ENCODE peak calls at places on chromosomes 3 and 15, in seven cellular contexts. One of them, this sample, is unnamed. For H3K27me3, the result is how much of the 10 kb centered on the place peaks cover.

GRCh38 chr3:197490098-197490497 is 65.7 kb downstream of the BDH1 start:
- DNase-seq in tibial artery: no peak
- DNase-seq in lower lobe of right lung: peak
- DNase-seq in breast epithelium: no peak
- DNase-seq in pancreas: no peak
- DNase-seq in thoracic aorta: no peak
- DNase-seq in psoas muscle: no peak
- DNase-seq in this sample: peak

GRCh38 chr3:37996785-37997301 is 6.3 kb downstream of the VILL start:
- DNase-seq in tibial artery: peak
- DNase-seq in lower lobe of right lung: peak
- DNase-seq in breast epithelium: peak
- DNase-seq in pancreas: peak
- DNase-seq in thoracic aorta: no peak
- DNase-seq in psoas muscle: peak
- DNase-seq in this sample: no peak

GRCh38 chr3:31562525-31562924 is 29.8 kb downstream of the STT3B start:
- DNase-seq in tibial artery: no peak
- DNase-seq in lower lobe of right lung: peak
- DNase-seq in breast epithelium: no peak
- DNase-seq in pancreas: no peak
- DNase-seq in thoracic aorta: no peak
- DNase-seq in psoas muscle: no peak
- DNase-seq in this sample: no peak

GRCh38 chr3:32177702-32178198 is 60.7 kb upstream of the CMTM8 start:
- DNase-seq in tibial artery: peak
- DNase-seq in lower lobe of right lung: no peak
- DNase-seq in breast epithelium: no peak
- DNase-seq in pancreas: peak
- DNase-seq in thoracic aorta: no peak
- DNase-seq in psoas muscle: no peak
- DNase-seq in this sample: no peak

GRCh38 chr15:98025237-98025636 is 64.7 kb downstream of the ARRDC4 start:
- DNase-seq in tibial artery: no peak
- DNase-seq in lower lobe of right lung: no peak
- DNase-seq in breast epithelium: no peak
- DNase-seq in pancreas: no peak
- DNase-seq in thoracic aorta: no peak
- DNase-seq in psoas muscle: no peak
- DNase-seq in this sample: peak

GRCh38 chr15:44775923-44776322 is 39.6 kb downstream of the TRIM69 start:
- DNase-seq in tibial artery: no peak
- DNase-seq in lower lobe of right lung: no peak
- DNase-seq in breast epithelium: no peak
- DNase-seq in pancreas: no peak
- DNase-seq in thoracic aorta: no peak
- DNase-seq in psoas muscle: no peak
- DNase-seq in this sample: no peak

GRCh38 chr15:68201879-68202261 is 3.3 kb downstream of the CALML4 start:
- DNase-seq in tibial artery: no peak
- DNase-seq in lower lobe of right lung: no peak
- DNase-seq in breast epithelium: no peak
- DNase-seq in pancreas: no peak
- DNase-seq in thoracic aorta: no peak
- DNase-seq in psoas muscle: no peak
- DNase-seq in this sample: no peak

GRCh38 chr3:135982922-135983581 is 17.5 kb downstream of the PPP2R3A start:
- DNase-seq in tibial artery: no peak
- DNase-seq in lower lobe of right lung: no peak
- DNase-seq in breast epithelium: no peak
- DNase-seq in pancreas: no peak
- DNase-seq in thoracic aorta: no peak
- DNase-seq in psoas muscle: no peak
- DNase-seq in this sample: no peak

GRCh38 chr3:23594897-23595670 is 210.7 kb upstream of the UBE2E1 start:
- DNase-seq in tibial artery: no peak
- DNase-seq in lower lobe of right lung: no peak
- DNase-seq in breast epithelium: no peak
- DNase-seq in pancreas: no peak
- DNase-seq in thoracic aorta: no peak
- DNase-seq in psoas muscle: no peak
- DNase-seq in this sample: no peak

GRCh38 chr3:134449277-134449676 is 36.5 kb downstream of the ANAPC13 start:
- DNase-seq in tibial artery: peak
- DNase-seq in lower lobe of right lung: no peak
- DNase-seq in breast epithelium: no peak
- DNase-seq in pancreas: no peak
- DNase-seq in thoracic aorta: no peak
- DNase-seq in psoas muscle: no peak
- DNase-seq in this sample: no peak

GRCh38 chr15:78065284-78065872 is 12.1 kb downstream of the TBC1D2B start:
- DNase-seq in tibial artery: peak
- DNase-seq in lower lobe of right lung: peak
- DNase-seq in breast epithelium: no peak
- DNase-seq in pancreas: no peak
- DNase-seq in thoracic aorta: no peak
- DNase-seq in psoas muscle: peak
- DNase-seq in this sample: peak

GRCh38 chr3:123678108-123678511 is 93.3 kb upstream of the HACD2 start:
- DNase-seq in tibial artery: no peak
- DNase-seq in lower lobe of right lung: no peak
- DNase-seq in breast epithelium: no peak
- DNase-seq in pancreas: no peak
- DNase-seq in thoracic aorta: no peak
- DNase-seq in psoas muscle: no peak
- DNase-seq in this sample: peak

GRCh38 chr3:12227833-12228232 is 61.0 kb upstream of the PPARG start:
- DNase-seq in tibial artery: no peak
- DNase-seq in lower lobe of right lung: no peak
- DNase-seq in breast epithelium: no peak
- DNase-seq in pancreas: no peak
- DNase-seq in thoracic aorta: no peak
- DNase-seq in psoas muscle: no peak
- DNase-seq in this sample: peak

DNA sequence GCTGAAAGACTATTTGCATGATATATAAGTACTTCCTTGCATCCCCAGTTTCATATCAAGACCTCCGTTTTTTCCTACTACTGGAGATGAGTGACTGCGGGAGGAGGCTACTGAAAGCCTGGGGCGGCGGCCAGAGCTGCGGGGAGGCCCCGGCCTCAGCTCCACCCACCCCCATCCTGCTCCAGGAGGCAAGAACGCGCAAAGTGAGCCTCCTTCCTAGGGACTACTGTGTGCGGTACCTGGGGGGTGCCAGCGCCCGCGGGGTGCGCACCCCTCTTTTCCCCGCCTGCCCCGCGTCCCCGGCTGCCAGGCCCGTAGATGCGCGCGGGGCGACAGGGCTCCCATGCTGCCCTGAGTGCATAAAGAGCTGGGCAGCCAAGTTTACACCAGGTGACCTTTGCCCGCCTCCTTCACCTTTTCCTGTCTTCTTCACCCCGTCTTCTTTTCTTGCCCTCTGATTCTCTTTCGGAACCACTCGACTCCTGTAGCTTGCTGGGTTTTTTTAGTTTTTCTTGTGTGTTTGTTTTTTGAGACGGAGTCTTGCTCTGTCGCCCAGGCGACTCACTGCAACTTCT is 2.5 kb upstream of the USF3 start:
- DNase-seq in tibial artery: no peak
- DNase-seq in lower lobe of right lung: peak
- DNase-seq in breast epithelium: no peak
- DNase-seq in pancreas: peak
- DNase-seq in thoracic aorta: no peak
- DNase-seq in psoas muscle: no peak
- DNase-seq in this sample: no peak
- H3K4me3 ChIP-seq in tibial artery: peak
- H3K4me3 ChIP-seq in lower lobe of right lung: peak
- H3K4me3 ChIP-seq in breast epithelium: peak
- H3K4me3 ChIP-seq in pancreas: peak
- H3K4me3 ChIP-seq in thoracic aorta: peak
- H3K4me3 ChIP-seq in psoas muscle: peak
- H3K4me3 ChIP-seq in this sample: no peak

GRCh38 chr3:191047930-191048329 is 151.1 kb upstream of the OSTN start:
- DNase-seq in tibial artery: no peak
- DNase-seq in lower lobe of right lung: no peak
- DNase-seq in breast epithelium: no peak
- DNase-seq in pancreas: no peak
- DNase-seq in thoracic aorta: no peak
- DNase-seq in psoas muscle: no peak
- DNase-seq in this sample: no peak

DNA sequence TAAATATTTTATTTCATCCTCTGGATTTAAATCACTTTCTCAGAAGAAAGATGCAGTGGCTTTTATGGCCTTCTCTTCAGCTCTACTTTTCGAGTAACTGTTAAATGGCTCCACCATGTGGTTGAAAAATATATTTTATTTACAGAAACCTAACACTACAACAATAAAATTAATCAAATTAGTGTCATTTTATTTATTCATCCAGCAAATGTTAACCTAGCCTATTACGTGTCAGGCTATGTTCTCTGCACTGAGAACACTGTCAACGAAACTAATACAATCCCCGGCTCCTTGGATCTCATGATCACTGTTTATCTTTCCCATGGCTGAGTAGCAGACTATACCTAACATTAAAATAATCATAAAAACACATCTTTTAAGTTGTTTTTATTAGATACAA is 148.0 kb upstream of the OSTN start:
- DNase-seq in tibial artery: no peak
- DNase-seq in lower lobe of right lung: no peak
- DNase-seq in breast epithelium: no peak
- DNase-seq in pancreas: no peak
- DNase-seq in thoracic aorta: no peak
- DNase-seq in psoas muscle: no peak
- DNase-seq in this sample: no peak
- TF ChIP-seq CTCF in tibial artery: peak
- TF ChIP-seq CTCF in lower lobe of right lung: peak
- TF ChIP-seq CTCF in breast epithelium: peak
- TF ChIP-seq CTCF in pancreas: peak
- TF ChIP-seq CTCF in thoracic aorta: peak
- TF ChIP-seq CTCF in psoas muscle: peak
- TF ChIP-seq CTCF in this sample: peak

GRCh38 chr3:18438586-18438985 is 13.4 kb upstream of the SATB1 start:
- DNase-seq in tibial artery: no peak
- DNase-seq in lower lobe of right lung: no peak
- DNase-seq in breast epithelium: no peak
- DNase-seq in pancreas: no peak
- DNase-seq in thoracic aorta: no peak
- DNase-seq in psoas muscle: no peak
- DNase-seq in this sample: no peak

GRCh38 chr3:18439281-18439680 is 14.1 kb upstream of the SATB1 start:
- DNase-seq in tibial artery: no peak
- DNase-seq in lower lobe of right lung: no peak
- DNase-seq in breast epithelium: no peak
- DNase-seq in pancreas: no peak
- DNase-seq in thoracic aorta: no peak
- DNase-seq in psoas muscle: no peak
- DNase-seq in this sample: no peak

GRCh38 chr3:18441521-18441920 is 16.4 kb upstream of the SATB1 start:
- DNase-seq in tibial artery: no peak
- DNase-seq in lower lobe of right lung: no peak
- DNase-seq in breast epithelium: no peak
- DNase-seq in pancreas: no peak
- DNase-seq in thoracic aorta: no peak
- DNase-seq in psoas muscle: no peak
- DNase-seq in this sample: no peak

GRCh38 chr3:18442743-18443669 is 17.9 kb upstream of the SATB1 start:
- DNase-seq in tibial artery: no peak
- DNase-seq in lower lobe of right lung: no peak
- DNase-seq in breast epithelium: no peak
- DNase-seq in pancreas: no peak
- DNase-seq in thoracic aorta: no peak
- DNase-seq in psoas muscle: no peak
- DNase-seq in this sample: no peak

DNA sequence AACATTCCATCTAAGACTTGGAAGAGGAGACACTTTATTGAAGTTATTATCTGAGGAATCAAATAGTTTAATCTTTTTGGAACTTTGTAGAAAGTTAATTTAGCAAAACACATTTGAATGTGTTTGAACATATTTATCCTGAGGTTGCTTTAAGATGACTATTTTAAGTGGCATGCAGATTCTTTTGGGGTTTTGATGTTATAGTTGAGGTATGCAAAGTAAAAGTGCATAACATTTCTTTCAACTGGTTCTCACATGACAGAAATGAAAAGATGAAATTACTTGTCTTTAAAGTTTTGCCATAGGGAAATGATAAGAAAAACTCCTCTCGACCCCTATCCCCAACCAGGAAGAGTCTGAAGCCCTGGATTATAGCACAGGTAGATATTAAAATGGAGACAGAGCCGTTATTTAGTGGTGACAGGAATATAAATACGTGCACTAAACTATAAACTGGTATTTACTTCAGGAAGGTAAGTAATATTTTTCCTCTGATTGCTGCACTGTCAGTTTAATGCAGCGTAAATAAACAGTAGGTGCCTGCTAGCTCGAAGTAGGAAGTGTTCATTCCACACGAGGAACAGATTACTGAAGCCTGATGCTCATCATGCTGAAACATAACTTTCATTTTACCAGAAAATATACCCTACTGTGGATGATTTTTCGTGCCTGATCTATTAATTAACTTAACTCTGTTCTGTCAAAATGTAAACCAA is 15.1 kb upstream of the SATB1 start:
- DNase-seq in tibial artery: no peak
- DNase-seq in lower lobe of right lung: no peak
- DNase-seq in breast epithelium: no peak
- DNase-seq in pancreas: no peak
- DNase-seq in thoracic aorta: no peak
- DNase-seq in psoas muscle: no peak
- DNase-seq in this sample: no peak
- H3K27me3 ChIP-seq in tibial artery: under half
- H3K27me3 ChIP-seq in lower lobe of right lung: under half
- H3K27me3 ChIP-seq in breast epithelium: under half
- H3K27me3 ChIP-seq in pancreas: under half
- H3K27me3 ChIP-seq in thoracic aorta: under half
- H3K27me3 ChIP-seq in psoas muscle: under half
- H3K27me3 ChIP-seq in this sample: under half

DNA sequence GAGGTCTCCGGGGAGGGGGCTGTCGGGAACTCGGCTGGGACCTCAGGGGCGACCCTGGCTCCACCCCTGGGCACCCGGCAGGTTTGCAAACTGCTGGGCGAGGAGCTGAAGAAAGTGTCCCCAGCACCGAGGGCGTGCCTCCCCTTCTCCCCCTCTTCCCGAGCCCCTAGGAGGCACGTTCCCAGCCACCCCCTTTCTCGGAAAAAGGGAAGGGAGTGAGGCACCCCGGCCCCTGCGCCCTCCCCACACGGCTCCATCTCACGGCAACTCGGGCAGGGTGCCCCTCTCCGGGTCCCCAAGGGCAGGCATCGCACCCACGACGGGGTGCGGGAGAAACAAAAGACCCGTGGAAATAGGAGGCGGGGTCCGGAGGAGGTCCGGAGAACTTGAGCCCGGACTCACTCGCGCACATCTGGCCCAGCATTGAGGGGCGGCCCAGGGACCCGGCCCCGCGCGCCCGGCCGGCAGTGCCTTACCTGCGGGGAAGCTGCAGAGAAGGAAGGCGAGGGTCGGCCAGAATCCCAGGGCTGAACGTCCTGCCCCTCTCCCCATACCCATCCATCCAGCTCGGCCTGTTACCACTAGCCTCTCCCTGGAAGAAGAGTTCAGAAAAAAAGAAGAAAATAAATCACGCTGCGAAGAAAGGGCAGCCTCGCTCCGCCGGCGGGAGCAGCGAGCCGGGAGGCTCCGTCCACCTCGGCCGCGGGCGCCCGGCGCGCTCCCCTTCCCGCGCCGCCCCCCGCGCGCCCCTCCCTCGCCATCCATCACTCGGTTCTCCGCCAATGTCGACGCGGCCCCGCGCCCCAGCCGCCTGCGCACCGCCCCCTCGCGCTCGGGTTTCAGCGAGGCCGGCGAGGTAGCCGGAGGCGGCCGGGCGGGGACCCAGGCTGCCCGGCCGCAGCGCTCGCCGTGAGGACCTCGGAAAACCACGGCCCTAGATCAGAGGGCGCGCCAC is 16.3 kb downstream of the RGMA start:
- DNase-seq in tibial artery: peak
- DNase-seq in lower lobe of right lung: peak
- DNase-seq in breast epithelium: no peak
- DNase-seq in pancreas: peak
- DNase-seq in thoracic aorta: no peak
- DNase-seq in psoas muscle: peak
- DNase-seq in this sample: no peak
- H3K4me3 ChIP-seq in tibial artery: peak
- H3K4me3 ChIP-seq in lower lobe of right lung: peak
- H3K4me3 ChIP-seq in breast epithelium: peak
- H3K4me3 ChIP-seq in pancreas: peak
- H3K4me3 ChIP-seq in thoracic aorta: peak
- H3K4me3 ChIP-seq in psoas muscle: peak
- H3K4me3 ChIP-seq in this sample: peak

This sample was measured in BJ.